ENCODE peak calls at places on chromosome 12, in four cellular contexts. R, F, P and E are unnamed samples.
A peak's percentile ranks its signal among the peaks of the same experiment; 100 is the strongest.

GRCh38 chr12:96501139-96501741 is 11.9 kb downstream of the CFAP54 start:
- DNase-seq in R (no peak), F (no peak), P (peak; percentile 94), E (no peak)

GRCh38 chr12:68455676-68456345 is 123.6 kb upstream of the MDM1 start:
- DNase-seq in R (no peak), F (no peak), P (peak; percentile 40), E (no peak)

GRCh38 chr12:26043139-26044006 is 81.5 kb downstream of the BHLHE41 start:
- DNase-seq in R (no peak), F (no peak), P (no peak), E (no peak)

GRCh38 chr12:80189241-80189640 is 89.9 kb downstream of the OTOGL start:
- DNase-seq in R (peak; percentile 66), F (no peak), P (no peak), E (no peak)

GRCh38 chr12:67811437-67812361 is 163.2 kb downstream of the DYRK2 start:
- DNase-seq in R (peak; percentile 46), F (no peak), P (no peak), E (no peak)

GRCh38 chr12:77723308-77723707 is 107.4 kb upstream of the NAV3 start:
- DNase-seq in R (no peak), F (no peak), P (no peak), E (no peak)

GRCh38 chr12:94563261-94563660 is 87.1 kb downstream of the TMCC3 start:
- DNase-seq in R (no peak), F (no peak), P (no peak), E (no peak)

GRCh38 chr12:93624595-93625294 is 52.3 kb downstream of the SOCS2 start:
- DNase-seq in R (peak; percentile 86), F (no peak), P (peak; percentile 54), E (no peak)

GRCh38 chr12:110704750-110705149 is 15.8 kb upstream of the HVCN1 start:
- DNase-seq in R (no peak), F (peak; percentile 29), P (no peak), E (no peak)

GRCh38 chr12:121849211-121849610 is 9.4 kb downstream of the HPD start:
- DNase-seq in R (no peak), F (no peak), P (no peak), E (no peak)

GRCh38 chr12:55728185-55728931 is 451 bp downstream of the CD63 start:
- DNase-seq in R (no peak), F (peak; percentile 86), P (peak; percentile 61), E (no peak)

GRCh38 chr12:15212877-15213276 is 8.3 kb downstream of the RERG start:
- DNase-seq in R (no peak), F (no peak), P (no peak), E (no peak)

GRCh38 chr12:108133482-108133881 is 4.4 kb downstream of the WSCD2 start:
- DNase-seq in R (no peak), F (no peak), P (no peak), E (no peak)

GRCh38 chr12:10716704-10717315 is 6.3 kb downstream of the YBX3 start:
- DNase-seq in R (peak; percentile 59), F (peak; percentile 60), P (peak; percentile 95), E (no peak)

GRCh38 chr12:6849976-6850560 is 1.0 kb downstream of the CDCA3 start:
- DNase-seq in R (no peak), F (no peak), P (no peak), E (no peak)

GRCh38 chr12:2288001-2288400 is 235.2 kb downstream of the CACNA1C start:
- DNase-seq in R (no peak), F (no peak), P (no peak), E (no peak)

GRCh38 chr12:99444859-99445316 is 202.7 kb upstream of the GARIN6 start:
- DNase-seq in R (no peak), F (no peak), P (no peak), E (no peak)

GRCh38 chr12:1782215-1782614 is 38.1 kb upstream of the LRTM2 start:
- DNase-seq in R (no peak), F (no peak), P (no peak), E (no peak)

GRCh38 chr12:111438501-111438900 is 32.8 kb downstream of the SH2B3 start:
- DNase-seq in R (no peak), F (no peak), P (peak; percentile 67), E (no peak)

GRCh38 chr12:91173139-91173538 is 9.5 kb downstream of the DCN start:
- DNase-seq in R (no peak), F (no peak), P (no peak), E (no peak)

GRCh38 chr12:29088611-29089219 is 60.4 kb upstream of the FAR2 start:
- DNase-seq in R (no peak), F (no peak), P (peak; percentile 53), E (no peak)

GRCh38 chr12:20174776-20175175 is 193.6 kb upstream of the PDE3A start:
- DNase-seq in R (no peak), F (no peak), P (no peak), E (no peak)

GRCh38 chr12:5222011-5222461 is 178.4 kb downstream of the KCNA5 start:
- DNase-seq in R (no peak), F (no peak), P (no peak), E (no peak)

GRCh38 chr12:110436231-110436630 is 13.9 kb downstream of the ARPC3 start:
- DNase-seq in R (no peak), F (no peak), P (peak; percentile 30), E (no peak)

GRCh38 chr12:17344649-17345048 is 738.7 kb upstream of the LMO3 start:
- DNase-seq in R (no peak), F (no peak), P (no peak), E (no peak)

GRCh38 chr12:7099290-7099996 is 7.2 kb upstream of the C1R start:
- DNase-seq in R (no peak), F (no peak), P (no peak), E (no peak)

DNA sequence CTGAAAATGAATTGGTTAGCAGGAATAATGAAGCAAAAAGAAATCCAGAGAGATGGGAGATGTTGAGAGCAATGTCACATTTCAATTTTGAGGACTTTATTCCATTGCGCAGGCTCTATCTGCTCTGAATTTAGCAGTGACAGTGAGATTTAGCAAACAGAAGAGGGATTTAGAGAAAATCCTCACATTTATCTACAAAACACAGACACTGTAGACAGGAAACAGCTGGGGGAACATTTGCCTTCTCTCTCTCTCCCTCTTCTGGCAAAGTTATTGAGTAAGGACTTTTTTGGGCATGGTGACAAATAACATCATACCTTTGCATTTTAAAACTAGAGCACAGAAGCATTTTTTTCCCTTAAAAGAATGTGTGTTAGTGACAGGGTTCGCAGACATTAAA is at the start of gene IGF1:
- DNase-seq in R (no peak), F (no peak), P (peak; percentile 82), E (no peak)
- TF ChIP-seq CTCF in R (no peak), F (no peak), P (no peak), E (no peak)

GRCh38 chr12:127773520-127773919 is 493.4 kb upstream of the TMEM132C start:
- DNase-seq in R (no peak), F (no peak), P (no peak), E (no peak)
- TF ChIP-seq CTCF in R (no peak), F (no peak), P (no peak), E (no peak)

DNA sequence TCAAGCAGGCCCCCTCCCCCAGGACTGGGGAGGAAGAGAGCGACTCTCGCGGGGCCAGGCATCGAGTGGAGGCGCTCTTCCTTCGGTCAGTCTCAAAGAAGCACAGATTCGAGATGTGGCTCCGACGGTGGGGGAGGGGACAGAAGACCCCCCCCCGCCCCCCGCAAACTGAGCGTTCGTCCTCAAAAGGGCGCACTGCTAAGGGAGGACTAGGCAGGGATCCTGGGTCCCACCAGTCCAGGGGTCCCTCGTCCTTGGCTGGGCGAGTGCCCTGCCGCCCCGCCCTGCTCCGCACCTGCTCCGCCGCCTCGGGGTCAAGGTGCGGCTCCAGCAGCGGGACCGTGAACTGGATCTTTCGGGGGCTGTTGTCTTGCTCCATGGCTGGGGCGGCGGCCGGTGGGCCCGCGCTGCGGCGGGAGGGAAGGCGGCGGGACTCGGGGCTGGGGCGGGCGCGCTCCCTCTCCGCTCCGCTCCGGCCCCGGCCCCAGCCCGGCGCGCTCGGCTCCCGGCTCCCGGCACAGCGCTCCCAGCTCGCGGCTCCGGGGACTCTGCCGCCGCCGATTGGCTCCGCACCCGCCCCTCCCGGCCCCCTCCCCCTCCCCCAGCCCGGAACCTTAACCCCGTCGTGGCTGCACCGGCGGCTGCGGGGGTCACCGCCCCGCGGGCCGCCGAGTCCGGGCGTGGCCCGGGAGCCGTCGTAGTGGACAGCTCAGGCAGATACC is at the start of gene PPP1R1A:
- DNase-seq in R (no peak), F (peak; percentile 29), P (no peak), E (no peak)
- TF ChIP-seq CTCF in R (no peak), F (no peak), P (no peak), E (no peak)

GRCh38 chr12:69676257-69677012 is 22.7 kb downstream of the BEST3 start:
- DNase-seq in R (no peak), F (no peak), P (no peak), E (no peak)
- TF ChIP-seq CTCF in R (no peak), F (no peak), P (no peak), E (no peak)

GRCh38 chr12:49058366-49059062 is 2.1 kb downstream of the KMT2D start:
- DNase-seq in R (no peak), F (no peak), P (no peak), E (no peak)

GRCh38 chr12:49061157-49061650 is 610 bp upstream of the KMT2D start:
- DNase-seq in R (no peak), F (no peak), P (no peak), E (no peak)

GRCh38 chr12:49059385-49060232 is 985 bp downstream of the KMT2D start:
- DNase-seq in R (no peak), F (no peak), P (peak; percentile 23), E (no peak)

GRCh38 chr12:49059063-49059384 is 1.6 kb downstream of the KMT2D start:
- DNase-seq in R (no peak), F (no peak), P (no peak), E (no peak)

GRCh38 chr12:49060237-49061156 is at the start of gene KMT2D:
- DNase-seq in R (peak; percentile 78), F (peak; percentile 89), P (peak; percentile 92), E (peak; percentile 83)
- TF ChIP-seq CTCF in R (peak; percentile 21), F (no peak), P (peak; percentile 13), E (no peak)

GRCh38 chr12:88638388-88638787 is 58.1 kb upstream of the KITLG start:
- DNase-seq in R (no peak), F (no peak), P (peak; percentile 25), E (no peak)

GRCh38 chr12:88628856-88629509 is 48.7 kb upstream of the KITLG start:
- DNase-seq in R (no peak), F (peak; percentile 60), P (no peak), E (no peak)

GRCh38 chr12:88638956-88639355 is 58.7 kb upstream of the KITLG start:
- DNase-seq in R (no peak), F (no peak), P (peak; percentile 60), E (no peak)

GRCh38 chr12:88634008-88634407 is 53.7 kb upstream of the KITLG start:
- DNase-seq in R (no peak), F (peak; percentile 40), P (peak; percentile 49), E (no peak)

GRCh38 chr12:88633312-88633711 is 53.0 kb upstream of the KITLG start:
- DNase-seq in R (no peak), F (no peak), P (peak; percentile 8), E (no peak)
- TF ChIP-seq CTCF in R (peak; percentile 4), F (no peak), P (no peak), E (no peak)

GRCh38 chr12:130286041-130286440 is 51.6 kb upstream of the PIWIL1 start:
- DNase-seq in R (no peak), F (no peak), P (no peak), E (no peak)

GRCh38 chr12:130280226-130280625 is 57.5 kb upstream of the PIWIL1 start:
- DNase-seq in R (no peak), F (no peak), P (no peak), E (no peak)

GRCh38 chr12:130286741-130287140 is 50.9 kb upstream of the PIWIL1 start:
- DNase-seq in R (no peak), F (no peak), P (no peak), E (no peak)

GRCh38 chr12:130281157-130281799 is 56.4 kb upstream of the PIWIL1 start:
- DNase-seq in R (no peak), F (peak; percentile 23), P (no peak), E (peak; percentile 27)
- TF ChIP-seq CTCF in R (peak; percentile 6), F (peak; percentile 85), P (peak; percentile 23), E (no peak)